ENCODE peak calls at places on chromosomes 12 and 14, in nine cellular contexts. V is suprapubic skin, R is DND-41, O is progenitor cell of endocrine pancreas, U is A549, M is esophagus squamous epithelium, N is body of pancreas, X is fibroblast of mammary gland, P is GM12865. I is an unnamed sample.

GRCh38 chr12:124938606-124939427 is 24.4 kb upstream of the UBC start:
- DNase-seq in P (peak), V (no peak), N (peak), X (peak), O (no peak), U (no peak), R (peak), M (no peak), I (no peak)

GRCh38 chr14:70652871-70653270 is 11.2 kb downstream of the TTC9 start:
- DNase-seq in M (no peak), O (no peak), U (no peak), X (peak), V (no peak), N (no peak), P (no peak), R (no peak), I (no peak)

GRCh38 chr12:91763654-91764439 is 381.8 kb downstream of the BTG1 start:
- DNase-seq in N (no peak), X (no peak), V (no peak), P (no peak), U (no peak), O (no peak), R (no peak), M (no peak), I (no peak)

GRCh38 chr14:98798099-98798498 is 473.9 kb downstream of the BCL11B start:
- DNase-seq in O (no peak), V (no peak), U (no peak), N (peak), M (no peak), R (no peak), P (no peak), X (no peak), I (no peak)

GRCh38 chr12:83016226-83016835 is 329.6 kb downstream of the TMTC2 start:
- DNase-seq in O (no peak), X (peak), M (no peak), P (no peak), V (no peak), N (peak), U (peak), R (no peak), I (no peak)

GRCh38 chr12:107631715-107632114 is 53.9 kb upstream of the PWP1 start:
- DNase-seq in U (no peak), N (no peak), X (no peak), M (no peak), V (no peak), O (no peak), P (no peak), R (no peak), I (no peak)

GRCh38 chr12:94145231-94145979 is 3.0 kb upstream of the PLXNC1 start:
- DNase-seq in V (no peak), R (no peak), U (no peak), N (no peak), P (no peak), X (peak), O (no peak), M (no peak), I (no peak)

GRCh38 chr14:21107360-21107781 is 6.5 kb downstream of the TMEM253 start:
- DNase-seq in O (no peak), P (no peak), V (no peak), N (no peak), R (no peak), M (no peak), U (no peak), X (peak), I (no peak)

GRCh38 chr12:73867147-73867546 is 670.5 kb upstream of the ATXN7L3B start:
- DNase-seq in R (no peak), O (no peak), N (no peak), V (no peak), X (no peak), M (no peak), P (no peak), U (no peak), I (no peak)

GRCh38 chr12:51378749-51379148 is 12.5 kb downstream of the GALNT6 start:
- DNase-seq in N (no peak), V (no peak), U (no peak), O (no peak), R (peak), P (no peak), M (no peak), X (no peak), I (no peak)

GRCh38 chr14:22520235-22520634 is 68.8 kb downstream of the DAD1 start:
- DNase-seq in U (no peak), V (no peak), O (no peak), P (no peak), X (peak), M (no peak), R (no peak), N (no peak), I (no peak)

GRCh38 chr14:100914597-100915021 is 11.1 kb upstream of the RTL1 start:
- DNase-seq in P (no peak), N (no peak), V (no peak), R (no peak), O (no peak), X (no peak), U (no peak), M (no peak), I (no peak)

GRCh38 chr12:46371718-46372130 is 849 bp downstream of the SLC38A2 start:
- DNase-seq in U (peak), V (peak), M (peak), O (peak), P (peak), X (no peak), R (peak), N (peak), I (peak)

GRCh38 chr14:97603201-97603600 is 806.0 kb downstream of the VRK1 start:
- DNase-seq in N (no peak), P (peak), X (no peak), V (no peak), R (peak), O (no peak), M (no peak), U (no peak), I (no peak)

GRCh38 chr12:39931231-39931630 is 174.7 kb downstream of the SLC2A13 start:
- DNase-seq in M (no peak), O (no peak), X (no peak), N (no peak), P (no peak), R (no peak), U (no peak), V (no peak), I (no peak)

GRCh38 chr12:122067966-122068365 is 10.6 kb upstream of the MLXIP start:
- DNase-seq in M (no peak), O (no peak), X (peak), U (no peak), R (peak), V (no peak), P (peak), N (no peak), I (no peak)

GRCh38 chr14:76918751-76919421 is 92.7 kb downstream of the LRRC74A start:
- DNase-seq in O (no peak), N (peak), X (peak), P (no peak), U (peak), M (no peak), R (peak), V (peak), I (no peak)

GRCh38 chr12:8844665-8845064 is 22.2 kb downstream of the A2ML1 start:
- DNase-seq in R (no peak), N (peak), P (no peak), V (no peak), X (peak), U (no peak), O (no peak), M (no peak), I (no peak)

GRCh38 chr12:630656-631632 is 32.3 kb downstream of the NINJ2 start:
- DNase-seq in R (peak), M (peak), U (no peak), V (peak), X (no peak), N (peak), P (peak), O (no peak), I (no peak)

GRCh38 chr12:83690465-83690864 is 1003.8 kb downstream of the TMTC2 start:
- DNase-seq in P (no peak), O (no peak), X (no peak), N (no peak), V (no peak), M (no peak), U (no peak), R (no peak), I (no peak)

GRCh38 chr12:91940322-91940721 is 205.3 kb downstream of the BTG1 start:
- DNase-seq in N (no peak), P (no peak), R (no peak), X (no peak), V (no peak), U (no peak), O (no peak), M (no peak), I (no peak)

GRCh38 chr14:74637184-74637562 is 25.1 kb upstream of the LTBP2 start:
- DNase-seq in V (no peak), X (no peak), U (no peak), M (no peak), R (no peak), P (no peak), N (no peak), O (no peak), I (no peak)

GRCh38 chr14:74635831-74636230 is 23.8 kb upstream of the LTBP2 start:
- DNase-seq in N (no peak), V (no peak), O (no peak), R (no peak), P (no peak), M (no peak), U (no peak), X (no peak), I (no peak)

GRCh38 chr14:74636424-74637183 is 24.6 kb upstream of the LTBP2 start:
- DNase-seq in O (no peak), R (no peak), P (no peak), U (no peak), N (no peak), M (no peak), V (no peak), X (no peak), I (no peak)

GRCh38 chr14:74638970-74639369 is 26.9 kb upstream of the LTBP2 start:
- DNase-seq in M (no peak), U (no peak), O (no peak), X (peak), P (no peak), V (no peak), N (no peak), R (no peak), I (no peak)

DNA sequence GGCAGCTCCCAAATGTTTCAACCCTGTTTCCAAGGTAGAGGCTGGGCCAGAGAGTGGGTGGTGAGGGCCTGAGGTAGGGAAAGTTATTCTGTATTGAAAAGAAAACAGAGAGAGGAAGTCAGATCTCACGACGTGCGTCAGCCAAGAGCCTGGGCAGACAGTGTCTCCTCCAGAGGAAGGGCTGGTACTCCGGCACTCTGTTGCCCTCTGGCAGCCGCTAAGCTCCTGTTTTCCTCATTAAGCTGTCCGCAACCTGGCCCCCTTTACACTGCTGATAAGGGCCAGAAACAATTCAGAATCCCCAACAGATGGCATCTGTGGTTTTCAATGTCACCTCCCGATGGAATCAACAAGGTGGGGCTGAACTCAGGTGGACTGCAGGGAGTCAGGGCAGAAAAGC is 26.0 kb upstream of the LTBP2 start:
- DNase-seq in P (no peak), R (no peak), O (no peak), V (no peak), M (no peak), X (no peak), U (no peak), N (peak), I (no peak)
- TF ChIP-seq CTCF in P (no peak), R (no peak), O (no peak), V (no peak), M (no peak), X (no peak), U (no peak), N (no peak), I (no peak)

GRCh38 chr12:62817556-62818271 is 117.2 kb downstream of the PPM1H start:
- DNase-seq in U (no peak), X (peak), V (no peak), N (no peak), O (no peak), R (no peak), M (no peak), P (no peak), I (no peak)
- TF ChIP-seq CTCF in U (no peak), X (no peak), V (no peak), N (no peak), O (no peak), R (no peak), M (no peak), P (no peak), I (no peak)

DNA sequence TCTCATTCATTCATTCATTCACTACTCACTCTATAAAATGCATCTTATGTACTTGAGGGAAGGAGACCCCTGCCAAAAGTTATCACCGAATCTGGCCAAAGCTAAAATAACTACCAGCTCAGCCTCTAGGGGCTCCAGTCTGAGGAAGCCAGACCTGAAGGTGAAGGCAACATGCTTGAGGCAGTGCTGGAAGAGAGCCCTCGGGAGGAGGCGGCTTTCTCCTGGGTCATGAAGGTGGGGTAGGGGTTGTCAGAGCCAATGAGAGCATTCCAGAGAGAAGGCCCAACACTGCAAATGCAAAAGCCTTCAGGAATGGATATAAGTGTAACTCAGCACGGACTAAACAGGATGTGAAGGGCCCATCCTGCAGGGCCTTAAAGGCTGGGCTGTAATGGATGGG is 62.4 kb downstream of the GSC start:
- DNase-seq in O (no peak), X (no peak), M (no peak), N (no peak), U (peak), V (no peak), R (no peak), P (no peak), I (no peak)
- TF ChIP-seq CTCF in O (peak), X (no peak), M (no peak), N (no peak), U (no peak), V (no peak), R (no peak), P (no peak), I (peak)

GRCh38 chr12:89069431-89069830 is 282.9 kb downstream of the DUSP6 start:
- DNase-seq in O (no peak), M (no peak), P (no peak), R (no peak), X (no peak), N (no peak), V (no peak), U (no peak), I (no peak)
- TF ChIP-seq CTCF in O (no peak), M (no peak), P (no peak), R (no peak), X (no peak), N (no peak), V (no peak), U (no peak), I (no peak)

GRCh38 chr14:24437020-24437735 is 5.4 kb downstream of the SDR39U1 start:
- DNase-seq in P (no peak), M (no peak), O (no peak), R (peak), U (no peak), V (peak), X (no peak), N (no peak), I (no peak)
- TF ChIP-seq CTCF in P (no peak), M (no peak), O (no peak), R (no peak), U (no peak), V (no peak), X (no peak), N (no peak), I (peak)

I was measured in type B pancreatic cell.